ENCODE peak calls at places on chromosomes 7 and 10, in seven cellular contexts. X is head of caudate nucleus; O is neural progenitor cell; B is activated CD8-positive, alpha-beta memory T cell treated with anti-CD3 and anti-CD28 coated beads for 24 hours; L is GM23338; E is HCEC 1CT; T is activated CD4-positive, alpha-beta T cell treated with anti-CD3 and anti-CD28 coated beads for 1 hour. D is an unnamed sample.

GRCh38 chr10:9670911-9671310 is 1346.8 kb upstream of the CELF2 start:
- DNase-seq in X (peak), O (no peak), B (no peak), L (peak), E (no peak), T (no peak), D (no peak)

GRCh38 chr10:90644165-90644564 is 213.7 kb downstream of the HTR7 start:
- DNase-seq in X (no peak), O (no peak), B (no peak), L (no peak), E (peak), T (no peak), D (peak)

GRCh38 chr10:124597677-124598165 is 136.1 kb downstream of the LHPP start:
- DNase-seq in X (no peak), O (no peak), B (no peak), L (no peak), E (no peak), T (no peak), D (no peak)

GRCh38 chr7:139121-139520 is 53.2 kb upstream of the FAM20C start:
- DNase-seq in X (no peak), O (peak), B (no peak), L (peak), E (no peak), T (no peak), D (no peak)

GRCh38 chr7:12884856-12885440 is 197.5 kb downstream of the ARL4A start:
- DNase-seq in X (no peak), O (no peak), B (no peak), L (no peak), E (peak), T (no peak), D (no peak)

GRCh38 chr10:89279449-89279869 is 22.4 kb upstream of the IFIT2 start:
- DNase-seq in X (no peak), O (no peak), B (no peak), L (no peak), E (peak), T (no peak), D (no peak)

GRCh38 chr7:137990251-137990901 is 11.5 kb downstream of the CREB3L2 start:
- DNase-seq in X (no peak), O (no peak), B (no peak), L (no peak), E (peak), T (no peak), D (no peak)

GRCh38 chr10:97404044-97404443 is 2.9 kb upstream of the RRP12 start:
- DNase-seq in X (no peak), O (no peak), B (no peak), L (no peak), E (no peak), T (no peak), D (no peak)

GRCh38 chr10:126518186-126519080 is 130.2 kb upstream of the ADAM12 start:
- DNase-seq in X (no peak), O (no peak), B (no peak), L (no peak), E (no peak), T (no peak), D (no peak)

GRCh38 chr7:28957064-28957821 is 887 bp downstream of the TRIL start:
- DNase-seq in X (peak), O (peak), B (peak), L (peak), E (no peak), T (no peak), D (peak)

GRCh38 chr7:1690359-1690958 is 20.4 kb downstream of the ELFN1 start:
- DNase-seq in X (no peak), O (no peak), B (no peak), L (no peak), E (no peak), T (no peak), D (no peak)

GRCh38 chr10:14601872-14602725 is 172.6 kb downstream of the FAM107B start:
- DNase-seq in X (peak), O (no peak), B (peak), L (no peak), E (no peak), T (peak), D (no peak)

GRCh38 chr10:133163889-133164815 is 4.1 kb downstream of the KNDC1 start:
- DNase-seq in X (no peak), O (no peak), B (no peak), L (peak), E (no peak), T (no peak), D (no peak)

GRCh38 chr7:20449146-20449648 is 118.5 kb downstream of the ITGB8 start:
- DNase-seq in X (no peak), O (no peak), B (no peak), L (no peak), E (no peak), T (no peak), D (no peak)

GRCh38 chr10:58806970-58807630 is 294.4 kb downstream of the BICC1 start:
- DNase-seq in X (no peak), O (no peak), B (no peak), L (no peak), E (peak), T (no peak), D (no peak)

GRCh38 chr7:17646181-17646956 is 293.9 kb downstream of the SNX13 start:
- DNase-seq in X (no peak), O (no peak), B (no peak), L (peak), E (peak), T (no peak), D (peak)

GRCh38 chr7:111803015-111803758 is 240.9 kb upstream of the IMMP2L start:
- DNase-seq in X (no peak), O (no peak), B (no peak), L (no peak), E (peak), T (no peak), D (no peak)

GRCh38 chr7:116434820-116435341 is 64.7 kb upstream of the CAV2 start:
- DNase-seq in X (no peak), O (no peak), B (no peak), L (no peak), E (peak), T (no peak), D (no peak)

GRCh38 chr7:17680026-17680425 is 260.3 kb downstream of the SNX13 start:
- DNase-seq in X (peak), O (peak), B (no peak), L (peak), E (peak), T (no peak), D (no peak)

GRCh38 chr10:100194711-100195110 is 8.9 kb upstream of the ERLIN1 start:
- DNase-seq in X (no peak), O (no peak), B (no peak), L (no peak), E (no peak), T (no peak), D (no peak)

GRCh38 chr10:60271319-60272040 is 118.2 kb downstream of the ANK3 start:
- DNase-seq in X (no peak), O (no peak), B (no peak), L (no peak), E (no peak), T (no peak), D (no peak)

GRCh38 chr10:7218974-7219373 is 191.9 kb downstream of the SFMBT2 start:
- DNase-seq in X (no peak), O (no peak), B (no peak), L (no peak), E (peak), T (no peak), D (no peak)

GRCh38 chr7:2157473-2158279 is 75.1 kb downstream of the MAD1L1 start:
- DNase-seq in X (peak), O (peak), B (no peak), L (no peak), E (peak), T (no peak), D (peak)

GRCh38 chr10:46064269-46064817 is 18.3 kb upstream of the MSMB start:
- DNase-seq in X (no peak), O (no peak), B (peak), L (no peak), E (no peak), T (no peak), D (no peak)

GRCh38 chr7:78033428-78033827 is 234.9 kb downstream of the PHTF2 start:
- DNase-seq in X (no peak), O (no peak), B (no peak), L (no peak), E (no peak), T (no peak), D (no peak)

GRCh38 chr7:13921062-13921461 is 68.4 kb downstream of the ETV1 start:
- DNase-seq in X (no peak), O (no peak), B (no peak), L (no peak), E (no peak), T (no peak), D (no peak)

GRCh38 chr7:111532625-111533024 is 29.7 kb downstream of the IMMP2L start:
- DNase-seq in X (no peak), O (no peak), B (no peak), L (no peak), E (no peak), T (no peak), D (peak)

GRCh38 chr10:5647507-5648240 is 18.7 kb downstream of the ASB13 start:
- DNase-seq in X (no peak), O (no peak), B (no peak), L (no peak), E (no peak), T (no peak), D (no peak)

GRCh38 chr7:28083159-28083997 is 97.2 kb downstream of the JAZF1 start:
- DNase-seq in X (no peak), O (no peak), B (no peak), L (no peak), E (peak), T (no peak), D (no peak)

GRCh38 chr10:79449181-79450146 is 4.0 kb upstream of the ZCCHC24 start:
- DNase-seq in X (no peak), O (peak), B (peak), L (peak), E (no peak), T (no peak), D (peak)

GRCh38 chr10:6204063-6204340 is 1.3 kb downstream of the PFKFB3 start:
- DNase-seq in X (peak), O (peak), B (peak), L (peak), E (no peak), T (peak), D (peak)

GRCh38 chr7:149007615-149008014 is 20.7 kb downstream of the PDIA4 start:
- DNase-seq in X (no peak), O (no peak), B (no peak), L (no peak), E (no peak), T (no peak), D (peak)

GRCh38 chr10:127919418-127920191 is 12.7 kb downstream of the PTPRE start:
- DNase-seq in X (peak), O (no peak), B (no peak), L (peak), E (no peak), T (no peak), D (peak)

GRCh38 chr7:80385512-80385911 is 126.4 kb downstream of the GNAT3 start:
- DNase-seq in X (no peak), O (no peak), B (no peak), L (no peak), E (peak), T (no peak), D (no peak)

GRCh38 chr7:117942780-117943179 is 69.5 kb upstream of the CTTNBP2 start:
- DNase-seq in X (no peak), O (no peak), B (no peak), L (no peak), E (no peak), T (no peak), D (no peak)

GRCh38 chr10:72274730-72275350 is 1.1 kb downstream of the DDIT4 start:
- DNase-seq in X (peak), O (peak), B (peak), L (peak), E (peak), T (peak), D (peak)

GRCh38 chr7:50348469-50349162 is 44.1 kb downstream of the IKZF1 start:
- DNase-seq in X (no peak), O (no peak), B (no peak), L (no peak), E (no peak), T (no peak), D (no peak)

GRCh38 chr10:128386231-128386630 is 260.0 kb upstream of the MKI67 start:
- DNase-seq in X (no peak), O (no peak), B (no peak), L (no peak), E (no peak), T (no peak), D (no peak)

GRCh38 chr10:123771877-123772644 is 105.9 kb downstream of the GPR26 start:
- DNase-seq in X (no peak), O (no peak), B (no peak), L (no peak), E (no peak), T (no peak), D (no peak)